ENCODE peak calls at places on chromosomes 4 and X, in four cellular contexts. One of them, this sample, is unnamed.

GRCh38 chrX:19514791-19515614 is at the start of gene MAP3K15:
- DNase-seq in K562: peak; percentile 7
- DNase-seq in keratinocyte: no peak
- DNase-seq in IMR-90: no peak
- DNase-seq in this sample: peak; percentile 2

GRCh38 chrX:45900751-45901150 is 644.5 kb downstream of the ZNF674 start:
- DNase-seq in keratinocyte: no peak
- DNase-seq in IMR-90: no peak
- DNase-seq in K562: no peak
- DNase-seq in this sample: no peak

GRCh38 chr4:152118819-152119553 is 358.2 kb upstream of the GATB start:
- DNase-seq in IMR-90: no peak
- DNase-seq in keratinocyte: no peak
- DNase-seq in K562: no peak
- DNase-seq in this sample: no peak

GRCh38 chrX:110120025-110120424 is 117.1 kb downstream of the TMEM164 start:
- DNase-seq in IMR-90: no peak
- DNase-seq in K562: no peak
- DNase-seq in keratinocyte: no peak
- DNase-seq in this sample: no peak

GRCh38 chr4:7584760-7585159 is 150.0 kb upstream of the PSAPL1 start:
- DNase-seq in keratinocyte: no peak
- DNase-seq in K562: no peak
- DNase-seq in IMR-90: no peak
- DNase-seq in this sample: no peak

GRCh38 chr4:143616771-143617170 is 83.7 kb downstream of the FREM3 start:
- DNase-seq in K562: peak; percentile 2
- DNase-seq in keratinocyte: no peak
- DNase-seq in IMR-90: no peak
- DNase-seq in this sample: no peak

GRCh38 chr4:23855912-23856605 is 33.8 kb downstream of the PPARGC1A start:
- DNase-seq in IMR-90: peak; percentile 68
- DNase-seq in keratinocyte: no peak
- DNase-seq in K562: no peak
- DNase-seq in this sample: no peak

GRCh38 chr4:183201331-183201730 is 102.3 kb downstream of the WWC2 start:
- DNase-seq in K562: no peak
- DNase-seq in keratinocyte: no peak
- DNase-seq in IMR-90: peak; percentile 81
- DNase-seq in this sample: no peak

GRCh38 chr4:44162538-44163270 is 285.9 kb downstream of the KCTD8 start:
- DNase-seq in IMR-90: no peak
- DNase-seq in K562: no peak
- DNase-seq in keratinocyte: no peak
- DNase-seq in this sample: peak; percentile 73

GRCh38 chrX:75746891-75747639 is 38.0 kb downstream of the MAGEE2 start:
- DNase-seq in IMR-90: no peak
- DNase-seq in keratinocyte: no peak
- DNase-seq in K562: peak; percentile 4
- DNase-seq in this sample: no peak

GRCh38 chrX:2446815-2447214 is 54.0 kb downstream of the DHRSX start:
- DNase-seq in IMR-90: no peak
- DNase-seq in K562: no peak
- DNase-seq in keratinocyte: no peak
- DNase-seq in this sample: no peak

GRCh38 chrX:69062493-69062892 is 102.8 kb downstream of the PJA1 start:
- DNase-seq in IMR-90: no peak
- DNase-seq in K562: no peak
- DNase-seq in keratinocyte: no peak
- DNase-seq in this sample: no peak

GRCh38 chr4:109432676-109433075 is 939 bp upstream of the SEC24B start:
- DNase-seq in K562: peak; percentile 29
- DNase-seq in keratinocyte: no peak
- DNase-seq in IMR-90: peak; percentile 77
- DNase-seq in this sample: peak; percentile 57

GRCh38 chr4:140223056-140223810 is 69.2 kb upstream of the MAML3 start:
- DNase-seq in keratinocyte: no peak
- DNase-seq in IMR-90: peak; percentile 81
- DNase-seq in K562: no peak
- DNase-seq in this sample: peak; percentile 80

GRCh38 chr4:122218762-122219161 is 66.6 kb downstream of the BLTP1 start:
- DNase-seq in keratinocyte: no peak
- DNase-seq in K562: peak; percentile 8
- DNase-seq in IMR-90: peak; percentile 7
- DNase-seq in this sample: no peak

GRCh38 chr4:183758006-183758734 is 99.1 kb downstream of the TRAPPC11 start:
- DNase-seq in K562: peak; percentile 13
- DNase-seq in IMR-90: no peak
- DNase-seq in keratinocyte: no peak
- DNase-seq in this sample: no peak

GRCh38 chr4:36267491-36268254 is 13.7 kb upstream of the DTHD1 start:
- DNase-seq in keratinocyte: no peak
- DNase-seq in K562: no peak
- DNase-seq in IMR-90: no peak
- DNase-seq in this sample: no peak

GRCh38 chr4:123811763-123812390 is 415.3 kb downstream of the SPRY1 start:
- DNase-seq in K562: no peak
- DNase-seq in keratinocyte: no peak
- DNase-seq in IMR-90: no peak
- DNase-seq in this sample: no peak

GRCh38 chrX:31245714-31246113 is 173.9 kb upstream of the FTHL17 start:
- DNase-seq in keratinocyte: no peak
- DNase-seq in K562: no peak
- DNase-seq in IMR-90: no peak
- DNase-seq in this sample: no peak

GRCh38 chrX:31255310-31256033 is 183.6 kb upstream of the FTHL17 start:
- DNase-seq in K562: no peak
- DNase-seq in keratinocyte: no peak
- DNase-seq in IMR-90: no peak
- DNase-seq in this sample: no peak

GRCh38 chrX:31252133-31252532 is 180.3 kb upstream of the FTHL17 start:
- DNase-seq in IMR-90: no peak
- DNase-seq in K562: no peak
- DNase-seq in keratinocyte: no peak
- DNase-seq in this sample: no peak

GRCh38 chrX:31251336-31251735 is 179.5 kb upstream of the FTHL17 start:
- DNase-seq in IMR-90: peak; percentile 48
- DNase-seq in K562: no peak
- DNase-seq in keratinocyte: no peak
- DNase-seq in this sample: no peak
- H3K9me1 ChIP-seq in IMR-90: no peaks in the 10 kb centered on the region
- H3K9me1 ChIP-seq in K562: no peaks in the 10 kb centered on the region
- H3K9me1 ChIP-seq in keratinocyte: no peaks in the 10 kb centered on the region
- H3K9me1 ChIP-seq in this sample: no peaks in the 10 kb centered on the region

DNA sequence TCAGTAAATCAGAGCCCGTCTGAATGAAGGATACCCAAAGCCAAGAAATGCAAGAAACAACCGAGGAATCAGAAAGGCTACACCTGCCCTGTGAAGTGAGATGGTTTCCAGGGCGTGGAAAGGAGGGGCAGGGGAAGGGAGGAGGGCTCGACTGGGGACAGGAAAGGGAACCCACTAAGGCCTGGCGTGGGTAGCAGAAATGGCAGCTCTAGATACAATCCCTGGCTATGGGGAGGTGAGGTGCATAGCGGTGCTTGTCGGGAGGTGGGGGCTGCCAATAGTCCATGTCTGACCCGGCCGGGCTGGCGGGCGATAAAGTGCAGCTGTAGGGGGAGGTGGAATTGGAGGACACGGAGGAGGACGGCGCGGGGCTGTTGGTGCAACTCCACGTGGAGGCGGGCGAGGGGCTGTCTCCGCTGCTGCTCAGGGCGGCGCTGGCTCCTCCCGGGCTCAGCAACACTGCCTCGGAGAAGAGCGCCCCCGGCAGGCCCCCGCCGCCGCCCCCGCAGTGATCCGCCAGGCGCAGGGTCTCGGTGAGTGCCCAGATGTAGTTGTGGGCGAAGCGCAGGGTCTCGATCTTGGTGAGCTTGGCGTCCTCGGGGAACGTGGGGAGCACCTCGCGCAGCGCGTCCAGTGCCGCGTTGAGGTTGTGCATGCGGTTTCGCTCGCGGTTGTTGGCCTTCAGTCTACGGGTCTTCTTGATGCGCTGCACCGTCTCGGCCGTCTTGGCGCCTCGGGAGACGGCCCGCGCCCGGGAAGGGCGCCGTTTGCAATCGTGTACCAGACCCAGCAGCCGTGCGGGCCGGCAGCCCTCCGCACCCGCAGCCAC is 1.3 kb downstream of the NEUROG2 start:
- DNase-seq in keratinocyte: no peak
- DNase-seq in K562: no peak
- DNase-seq in IMR-90: no peak
- DNase-seq in this sample: no peak
- TF ChIP-seq CTCF in keratinocyte: no peak
- TF ChIP-seq CTCF in K562: no peak
- TF ChIP-seq CTCF in IMR-90: no peak
- TF ChIP-seq CTCF in this sample: no peak

GRCh38 chr4:19987746-19988145 is 264.0 kb upstream of the SLIT2 start:
- DNase-seq in keratinocyte: no peak
- DNase-seq in K562: no peak
- DNase-seq in IMR-90: peak; percentile 75
- DNase-seq in this sample: peak; percentile 48
- H3K9me1 ChIP-seq in keratinocyte: no peaks in the 10 kb centered on the region
- H3K9me1 ChIP-seq in K562: no peaks in the 10 kb centered on the region
- H3K9me1 ChIP-seq in IMR-90: peaks cover 3% of the 10 kb centered on the region
- H3K9me1 ChIP-seq in this sample: no peaks in the 10 kb centered on the region

GRCh38 chrX:102606115-102606514 is 6.8 kb downstream of the ARMCX5 start:
- DNase-seq in IMR-90: no peak
- DNase-seq in keratinocyte: no peak
- DNase-seq in K562: no peak
- DNase-seq in this sample: no peak
- TF ChIP-seq CTCF in IMR-90: no peak
- TF ChIP-seq CTCF in keratinocyte: no peak
- TF ChIP-seq CTCF in K562: no peak
- TF ChIP-seq CTCF in this sample: no peak

GRCh38 chr4:55613621-55614020 is 21.6 kb upstream of the PDCL2 start:
- DNase-seq in keratinocyte: no peak
- DNase-seq in K562: no peak
- DNase-seq in IMR-90: no peak
- DNase-seq in this sample: no peak
- H3K9me1 ChIP-seq in keratinocyte: no peaks in the 10 kb centered on the region
- H3K9me1 ChIP-seq in K562: no peaks in the 10 kb centered on the region
- H3K9me1 ChIP-seq in IMR-90: no peaks in the 10 kb centered on the region
- H3K9me1 ChIP-seq in this sample: no peaks in the 10 kb centered on the region

This sample was measured in endothelial cell of umbilical vein.